ENCODE peak calls at places on chromosomes 6 and 20, in six cellular contexts. N is endodermal cell, T is thoracic aorta, A is lung, O is AG10803, C is GM23248. R is an unnamed sample.

GRCh38 chr6:144349690-144350132 is 64.6 kb downstream of the UTRN start:
- DNase-seq in T (no peak), N (no peak), O (peak), A (no peak), C (peak), R (peak)

GRCh38 chr20:12555369-12555768 is 453.4 kb upstream of the SPTLC3 start:
- DNase-seq in N (no peak), C (no peak), A (no peak), O (no peak), T (no peak), R (no peak)

GRCh38 chr6:72425003-72425681 is 196.7 kb upstream of the KCNQ5 start:
- DNase-seq in C (peak), A (no peak), N (no peak), O (peak), T (no peak), R (peak)

GRCh38 chr6:25302677-25303128 is 23.5 kb downstream of the CARMIL1 start:
- DNase-seq in T (no peak), C (peak), N (no peak), A (peak), O (peak), R (peak)

GRCh38 chr6:80489911-80490635 is 383.6 kb downstream of the BCKDHB start:
- DNase-seq in T (no peak), N (no peak), A (no peak), C (no peak), O (no peak), R (no peak)

GRCh38 chr20:61876931-61877330 is 188.8 kb downstream of the TAF4 start:
- DNase-seq in N (no peak), O (no peak), C (no peak), T (no peak), A (no peak), R (no peak)

GRCh38 chr6:119974430-119975159 is 625.0 kb upstream of the MAN1A1 start:
- DNase-seq in T (no peak), N (no peak), O (no peak), C (no peak), A (no peak), R (no peak)

GRCh38 chr20:17688965-17689364 is 6.9 kb upstream of the RRBP1 start:
- DNase-seq in O (no peak), N (no peak), A (no peak), C (no peak), T (no peak), R (no peak)

GRCh38 chr6:87949194-87949593 is 98.4 kb upstream of the SPACA1 start:
- DNase-seq in C (no peak), O (no peak), A (no peak), N (no peak), T (no peak), R (no peak)

GRCh38 chr6:30883743-30884520 is at the start of gene DDR1:
- DNase-seq in O (peak), C (peak), T (no peak), N (peak), A (peak), R (peak)

GRCh38 chr6:128569737-128570438 is 49.5 kb upstream of the PTPRK start:
- DNase-seq in A (no peak), C (peak), O (peak), N (no peak), T (no peak), R (peak)

GRCh38 chr6:44105993-44106740 is 21.1 kb downstream of the MRPL14 start:
- DNase-seq in T (no peak), A (no peak), O (no peak), C (peak), N (no peak), R (no peak)

GRCh38 chr6:125834347-125834746 is 43.6 kb downstream of the NCOA7 start:
- DNase-seq in N (no peak), O (no peak), C (no peak), T (no peak), A (no peak), R (no peak)

GRCh38 chr20:46022411-46023147 is 6.4 kb upstream of the SLC12A5 start:
- DNase-seq in N (peak), A (peak), T (no peak), C (peak), O (peak), R (peak)

GRCh38 chr6:30206799-30207618 is 6.2 kb downstream of the TRIM26 start:
- DNase-seq in O (peak), C (peak), N (peak), A (peak), T (no peak), R (peak)

GRCh38 chr20:6746901-6747609 is 20.4 kb upstream of the BMP2 start:
- DNase-seq in N (peak), O (no peak), T (no peak), A (no peak), C (no peak), R (no peak)
- H3K4me3 ChIP-seq in N (no peak), O (no peak), T (no peak), A (no peak), C (no peak), R (no peak)

GRCh38 chr20:41508335-41508734 is 109.8 kb downstream of the CHD6 start:
- DNase-seq in T (no peak), C (no peak), O (no peak), N (no peak), A (no peak), R (no peak)

GRCh38 chr20:41507851-41508250 is 110.3 kb downstream of the CHD6 start:
- DNase-seq in N (no peak), C (no peak), T (no peak), A (no peak), O (no peak), R (no peak)

GRCh38 chr20:41505198-41505597 is 113.0 kb downstream of the CHD6 start:
- DNase-seq in O (no peak), T (no peak), N (no peak), A (no peak), C (no peak), R (no peak)

GRCh38 chr20:41509316-41509715 is 108.9 kb downstream of the CHD6 start:
- DNase-seq in O (no peak), A (no peak), T (no peak), N (no peak), C (no peak), R (no peak)

DNA sequence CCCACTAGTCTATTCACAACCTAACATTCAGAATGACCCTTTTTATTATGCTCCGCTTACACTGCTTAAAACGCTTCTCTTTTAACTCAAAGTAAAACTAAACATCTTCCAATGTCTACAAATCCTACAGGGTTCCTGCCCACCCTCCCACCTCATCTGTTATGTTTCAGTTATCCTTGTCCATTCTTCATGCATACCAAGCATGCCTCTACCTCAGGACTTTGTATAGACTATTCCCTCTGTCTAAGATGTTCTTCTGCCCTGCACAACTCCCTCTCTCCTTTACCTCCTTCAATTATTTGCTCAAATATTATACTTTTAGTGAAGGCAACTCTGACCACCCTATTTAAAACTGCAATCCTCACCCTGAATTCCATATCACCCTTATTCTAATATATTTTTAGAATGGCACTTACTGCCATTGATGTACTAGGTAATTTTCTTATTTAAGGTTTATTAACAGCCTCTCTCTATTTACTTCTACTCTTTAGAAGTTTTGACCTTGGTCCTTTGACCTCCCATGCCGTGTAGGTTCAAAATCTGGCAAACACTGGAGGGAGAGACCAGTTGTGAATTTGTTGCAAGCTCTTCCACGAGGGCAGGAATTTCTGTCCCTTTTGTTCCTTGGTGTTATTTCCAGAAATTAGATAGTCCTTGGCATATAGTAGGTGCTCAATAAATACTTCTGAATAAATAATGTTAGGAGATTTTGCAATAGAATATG is 111.8 kb downstream of the CHD6 start:
- DNase-seq in O (no peak), A (no peak), N (no peak), C (no peak), T (no peak), R (no peak)
- H3K4me3 ChIP-seq in O (no peak), A (no peak), N (no peak), C (no peak), T (no peak), R (no peak)

GRCh38 chr6:12118604-12119003 is 106.5 kb downstream of the HIVEP1 start:
- DNase-seq in T (no peak), O (no peak), A (no peak), N (no peak), C (no peak), R (no peak)
- H3K4me3 ChIP-seq in T (no peak), O (no peak), A (no peak), N (no peak), C (no peak), R (no peak)

DNA sequence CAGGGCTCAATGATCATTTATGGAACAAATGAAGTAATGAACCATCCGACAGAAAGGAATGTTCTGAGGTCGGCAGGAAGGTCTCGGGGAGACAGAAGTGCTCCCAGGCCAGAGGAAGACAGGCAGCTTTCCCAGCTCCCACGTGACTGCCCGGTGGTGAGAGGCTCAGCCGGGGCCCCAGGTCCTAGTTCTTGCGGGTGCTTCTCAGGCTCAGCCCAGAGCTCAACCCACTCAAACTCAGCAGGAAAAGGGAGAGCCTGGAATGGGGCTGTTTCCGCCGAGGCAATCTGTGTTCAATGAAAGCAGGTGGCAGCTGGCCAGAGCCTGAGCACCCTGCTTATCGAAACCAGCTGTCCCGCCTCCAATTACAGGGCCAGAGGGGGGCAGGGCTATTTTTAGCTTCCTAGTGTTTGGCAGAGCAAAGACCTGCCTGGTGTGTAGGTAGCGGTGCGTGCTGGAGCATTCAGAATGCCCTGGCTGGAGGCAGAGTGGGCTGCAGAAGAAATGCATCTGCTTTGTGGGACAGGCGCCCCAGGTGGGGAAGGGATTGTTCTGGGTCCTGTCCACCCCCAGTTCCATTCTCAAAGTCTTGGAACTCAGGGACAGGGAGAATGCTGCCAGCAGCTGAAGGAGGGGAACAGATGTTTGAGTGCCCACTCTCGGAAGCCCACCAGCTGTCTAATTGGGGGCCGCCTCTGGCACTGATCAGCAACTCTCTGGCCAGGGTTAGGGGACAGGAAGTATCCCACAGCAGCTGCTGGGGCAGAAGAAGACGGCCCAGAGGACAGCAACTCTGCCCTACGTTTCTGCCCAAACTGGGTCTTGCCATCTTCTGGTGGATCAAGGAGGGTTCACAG is 145.0 kb downstream of the PREX1 start:
- DNase-seq in N (peak), O (peak), T (peak), C (peak), A (peak), R (peak)
- H3K4me3 ChIP-seq in N (no peak), O (peak), T (peak), C (peak), A (no peak), R (no peak)

GRCh38 chr6:39289490-39289889 is 24.7 kb downstream of the KCNK17 start:
- DNase-seq in N (no peak), O (no peak), A (no peak), T (no peak), C (no peak), R (no peak)

GRCh38 chr6:39295538-39295937 is 18.7 kb downstream of the KCNK17 start:
- DNase-seq in N (no peak), T (no peak), C (peak), O (no peak), A (peak), R (no peak)

GRCh38 chr6:39294899-39295298 is 19.3 kb downstream of the KCNK17 start:
- DNase-seq in T (no peak), A (no peak), O (no peak), C (no peak), N (no peak), R (no peak)

GRCh38 chr6:39294133-39294532 is 20.1 kb downstream of the KCNK17 start:
- DNase-seq in C (peak), N (no peak), T (no peak), A (no peak), O (no peak), R (no peak)

GRCh38 chr6:39292637-39293036 is 21.6 kb downstream of the KCNK17 start:
- DNase-seq in A (no peak), O (no peak), N (no peak), T (no peak), C (no peak), R (no peak)
- H3K4me3 ChIP-seq in A (no peak), O (no peak), N (no peak), T (no peak), C (no peak), R (no peak)

R was measured in fibroblast of pulmonary artery.